ENCODE peak calls at places on chromosomes 16 and 17, in nine cellular contexts. X is NCI-H2171, I is NCI-H1092, H is C1 segment of cervical spinal cord, E is choroid plexus epithelial cell, G is fibroblast of mammary gland, A is left ventricle myocardium inferior, B is HS-27A, L is cardiac fibroblast. Z is an unnamed sample.

GRCh38 chr17:78882546-78883089 is 20.4 kb downstream of the CEP295NL start:
- DNase-seq in X (no peak), I (no peak), H (no peak), E (no peak), G (no peak), A (no peak), B (no peak), L (no peak), Z (no peak)

GRCh38 chr17:35977509-35977908 is 3.8 kb downstream of the CCL16 start:
- DNase-seq in X (no peak), I (no peak), H (no peak), E (no peak), G (no peak), A (no peak), B (no peak), L (no peak), Z (no peak)

GRCh38 chr17:17075037-17075755 is 32.9 kb downstream of the MPRIP start:
- DNase-seq in X (no peak), I (no peak), H (no peak), E (peak), G (peak), A (peak), B (no peak), L (peak), Z (peak)

GRCh38 chr17:39116224-39116623 is 35.2 kb downstream of the PLXDC1 start:
- DNase-seq in X (no peak), I (no peak), H (no peak), E (no peak), G (no peak), A (no peak), B (no peak), L (no peak), Z (no peak)

GRCh38 chr16:30605148-30605547 is 5.0 kb downstream of the ZNF689 start:
- DNase-seq in X (no peak), I (no peak), H (no peak), E (no peak), G (no peak), A (no peak), B (no peak), L (no peak), Z (peak)

GRCh38 chr17:78865682-78866390 is 25.2 kb upstream of the USP36 start:
- DNase-seq in X (no peak), I (peak), H (peak), E (peak), G (peak), A (peak), B (no peak), L (peak), Z (peak)

GRCh38 chr17:14004927-14005630 is 64.2 kb upstream of the COX10 start:
- DNase-seq in X (no peak), I (no peak), H (no peak), E (no peak), G (no peak), A (no peak), B (no peak), L (no peak), Z (no peak)

GRCh38 chr17:79027274-79027924 is 3.4 kb downstream of the C1QTNF1 start:
- DNase-seq in X (no peak), I (no peak), H (no peak), E (no peak), G (no peak), A (no peak), B (no peak), L (no peak), Z (no peak)

GRCh38 chr17:80252871-80253270 is 7.8 kb upstream of the RNF213 start:
- DNase-seq in X (peak), I (peak), H (no peak), E (no peak), G (no peak), A (peak), B (no peak), L (no peak), Z (no peak)

GRCh38 chr16:80158766-80159165 is 382.0 kb upstream of the DYNLRB2 start:
- DNase-seq in X (no peak), I (no peak), H (no peak), E (peak), G (peak), A (no peak), B (no peak), L (peak), Z (no peak)

GRCh38 chr17:47663997-47664941 is 14.6 kb downstream of the KPNB1 start:
- DNase-seq in X (peak), I (peak), H (no peak), E (peak), G (peak), A (no peak), B (no peak), L (peak), Z (no peak)

GRCh38 chr16:83365166-83365565 is 442.6 kb upstream of the HSBP1 start:
- DNase-seq in X (no peak), I (no peak), H (no peak), E (no peak), G (peak), A (no peak), B (no peak), L (peak), Z (no peak)

GRCh38 chr17:51128089-51128488 is 7.4 kb upstream of the SPAG9 start:
- DNase-seq in X (no peak), I (no peak), H (no peak), E (no peak), G (no peak), A (no peak), B (no peak), L (peak), Z (no peak)

GRCh38 chr17:7713782-7714181 is 3.8 kb upstream of the DNAH2 start:
- DNase-seq in X (no peak), I (no peak), H (no peak), E (no peak), G (no peak), A (no peak), B (no peak), L (no peak), Z (no peak)

GRCh38 chr17:77884019-77884418 is 74.5 kb upstream of the TNRC6C start:
- DNase-seq in X (peak), I (peak), H (peak), E (no peak), G (no peak), A (no peak), B (no peak), L (no peak), Z (peak)

GRCh38 chr17:17305282-17305801 is 2.2 kb downstream of the NT5M start:
- DNase-seq in X (no peak), I (no peak), H (peak), E (peak), G (no peak), A (no peak), B (no peak), L (no peak), Z (no peak)

Z was measured in heart right ventricle.